ENCODE peak calls at places on chromosomes 7 and 10, in eight cellular contexts. T is endothelial cell of umbilical vein, U is upper lobe of left lung, Z is transverse colon, B is HCT116, P is suprapubic skin, E is prostate gland, R is spleen. O is an unnamed sample. For H3K4me1, the result is how much of the 10 kb centered on the place peaks cover.

GRCh38 chr10:23203369-23204325 is 11.5 kb downstream of the PTF1A start:
- DNase-seq in U (peak), T (no peak), R (no peak), E (no peak), Z (no peak), B (no peak), P (no peak), O (no peak)

GRCh38 chr7:47435889-47436312 is 146.0 kb downstream of the TNS3 start:
- DNase-seq in P (no peak), T (peak), B (peak), R (no peak), E (peak), Z (peak), U (no peak), O (peak)

GRCh38 chr7:151174246-151175046 is 7.0 kb upstream of the GBX1 start:
- DNase-seq in T (peak), E (no peak), U (peak), B (no peak), R (peak), P (no peak), Z (no peak), O (no peak)

GRCh38 chr10:68082815-68083395 is 7.8 kb upstream of the HERC4 start:
- DNase-seq in P (no peak), U (no peak), Z (no peak), R (no peak), E (no peak), T (peak), B (no peak), O (no peak)

GRCh38 chr7:39921505-39922250 is 28.4 kb upstream of the CDK13 start:
- DNase-seq in B (no peak), Z (no peak), E (no peak), U (no peak), R (no peak), P (no peak), T (no peak), O (no peak)

GRCh38 chr7:22860784-22861482 is 38.3 kb upstream of the TOMM7 start:
- DNase-seq in U (no peak), P (no peak), B (no peak), T (peak), Z (no peak), R (no peak), E (no peak), O (no peak)

GRCh38 chr10:9024210-9024609 is 969.7 kb downstream of the GATA3 start:
- DNase-seq in U (no peak), E (no peak), B (no peak), Z (no peak), T (peak), P (no peak), R (no peak), O (no peak)

GRCh38 chr10:62813981-62814380 is 2.2 kb downstream of the EGR2 start:
- DNase-seq in E (no peak), T (no peak), P (no peak), U (no peak), Z (no peak), R (peak), B (no peak), O (no peak)

GRCh38 chr10:2949948-2950354 is 117.4 kb upstream of the PFKP start:
- DNase-seq in R (no peak), Z (no peak), T (no peak), P (no peak), E (no peak), U (no peak), B (no peak), O (no peak)

GRCh38 chr10:117934477-117934876 is 112.3 kb downstream of the RAB11FIP2 start:
- DNase-seq in T (no peak), R (no peak), B (no peak), E (no peak), P (no peak), Z (no peak), U (no peak), O (no peak)

GRCh38 chr7:122672536-122672935 is 26.4 kb downstream of the RNF133 start:
- DNase-seq in T (no peak), R (no peak), P (no peak), B (no peak), E (no peak), U (no peak), Z (no peak), O (no peak)

GRCh38 chr7:139752600-139752999 is 25.2 kb downstream of the HIPK2 start:
- DNase-seq in R (no peak), B (no peak), P (no peak), E (no peak), Z (no peak), T (no peak), U (no peak), O (no peak)

GRCh38 chr10:21329995-21330627 is 195.4 kb downstream of the SKIDA1 start:
- DNase-seq in P (peak), R (no peak), T (peak), U (no peak), B (peak), E (no peak), Z (no peak), O (no peak)

GRCh38 chr7:139127648-139128047 is 18.1 kb upstream of the ZC3HAV1 start:
- DNase-seq in B (no peak), U (no peak), T (peak), Z (no peak), R (no peak), E (no peak), P (no peak), O (no peak)

GRCh38 chr7:98571006-98571405 is 46.1 kb upstream of the NPTX2 start:
- DNase-seq in Z (no peak), T (no peak), B (no peak), U (no peak), P (no peak), R (no peak), E (no peak), O (no peak)

GRCh38 chr7:98569606-98570337 is 47.3 kb upstream of the NPTX2 start:
- DNase-seq in T (no peak), E (no peak), U (no peak), R (peak), Z (peak), P (no peak), B (no peak), O (peak)

GRCh38 chr7:98571986-98572385 is 45.1 kb upstream of the NPTX2 start:
- DNase-seq in E (no peak), Z (no peak), P (no peak), U (no peak), R (no peak), T (no peak), B (no peak), O (no peak)

GRCh38 chr7:98567979-98568378 is 49.1 kb upstream of the NPTX2 start:
- DNase-seq in Z (no peak), U (no peak), T (no peak), P (no peak), E (no peak), R (no peak), B (no peak), O (no peak)

GRCh38 chr7:98568891-98569290 is 48.2 kb upstream of the NPTX2 start:
- DNase-seq in Z (no peak), T (no peak), P (no peak), U (no peak), B (no peak), R (no peak), E (no peak), O (peak)
- TF ChIP-seq POLR2A in Z (no peak), T (no peak), P (no peak), U (no peak), B (no peak), R (no peak), E (no peak), O (no peak)

GRCh38 chr7:116530107-116530820 is 5.4 kb downstream of the CAV1 start:
- DNase-seq in E (no peak), R (no peak), U (no peak), P (no peak), T (no peak), Z (no peak), B (no peak), O (no peak)
- H3K4me1 ChIP-seq in E (under half), R (half or more), U (under half), P (half or more), T (half or more), Z (under half), B (under half), O (under half)

DNA sequence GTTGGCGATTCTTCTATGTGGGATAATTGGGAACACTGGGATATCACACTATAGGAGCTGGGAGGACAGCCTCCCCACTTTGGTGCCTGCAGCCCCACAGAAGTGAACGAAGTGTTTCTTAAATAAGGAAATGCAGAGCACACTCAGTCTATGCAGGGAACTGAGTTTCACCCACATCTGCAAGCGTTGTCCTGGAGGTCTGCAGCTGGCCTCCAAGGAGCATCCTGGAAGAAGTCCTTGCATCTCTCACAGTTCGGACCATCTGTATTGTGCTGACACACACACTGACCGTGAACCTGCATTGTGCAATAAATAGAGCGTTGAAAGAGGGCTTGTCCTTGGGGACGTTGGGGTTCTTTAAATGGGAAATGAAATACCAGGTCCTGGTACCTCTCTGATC is 25.8 kb downstream of the LAMB4 start:
- DNase-seq in Z (no peak), R (no peak), E (no peak), P (no peak), B (no peak), U (no peak), T (no peak), O (no peak)
- TF ChIP-seq POLR2AphosphoS5 in Z (no peak), R (no peak), E (no peak), P (no peak), B (no peak), U (no peak), T (no peak), O (no peak)

DNA sequence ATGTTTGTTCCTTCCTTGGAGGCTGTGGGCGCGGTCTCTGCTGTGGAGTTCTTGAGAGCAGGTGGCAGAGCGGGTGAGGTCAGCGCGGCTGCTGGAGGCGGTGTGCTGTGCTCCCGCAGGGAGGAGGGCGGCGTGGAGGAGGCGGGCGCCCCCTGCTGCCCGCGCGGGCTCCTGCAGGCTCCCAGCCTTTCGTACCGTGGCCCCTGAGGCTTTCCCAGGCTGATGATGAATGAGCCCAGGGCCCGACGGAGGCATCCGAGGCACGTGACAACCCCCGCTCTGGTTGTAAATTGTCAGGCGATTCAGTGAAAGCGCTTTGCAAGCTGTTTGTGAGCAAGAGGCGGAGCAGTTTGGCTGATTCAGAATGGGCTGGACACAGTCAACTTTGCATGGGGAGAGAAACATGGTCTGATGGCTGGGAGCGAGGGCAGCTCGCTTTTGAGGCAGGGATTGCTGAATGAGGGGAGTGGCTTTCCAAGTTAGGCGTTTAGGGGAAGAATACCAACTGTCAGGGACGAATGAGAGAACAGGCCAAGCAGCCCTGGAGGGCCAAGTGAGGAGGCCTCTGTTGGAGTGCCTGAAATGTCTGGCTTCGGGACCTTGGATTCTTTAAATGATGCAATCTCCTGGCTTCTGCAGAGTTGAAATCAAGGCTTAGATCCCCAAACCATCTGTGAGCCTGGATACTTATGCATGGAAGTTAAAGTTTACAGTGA is 46.6 kb downstream of the CDHR3 start:
- DNase-seq in E (peak), B (peak), R (peak), U (peak), Z (peak), P (peak), T (peak), O (peak)
- TF ChIP-seq POLR2A in E (no peak), B (no peak), R (no peak), U (no peak), Z (no peak), P (no peak), T (no peak), O (no peak)

GRCh38 chr7:50662996-50663395 is 97.8 kb upstream of the DDC start:
- DNase-seq in R (no peak), B (no peak), Z (no peak), P (no peak), E (no peak), T (no peak), U (no peak), O (no peak)
- H3K4me1 ChIP-seq in R (half or more), B (under half), Z (under half), P (under half), E (under half), T (under half), U (half or more), O (under half)

GRCh38 chr7:1239455-1240295 is 7.0 kb downstream of the UNCX start:
- DNase-seq in T (no peak), U (no peak), P (no peak), R (no peak), Z (no peak), E (no peak), B (no peak), O (no peak)
- TF ChIP-seq POLR2AphosphoS5 in T (no peak), U (no peak), P (no peak), R (no peak), Z (no peak), E (no peak), B (no peak), O (no peak)

DNA sequence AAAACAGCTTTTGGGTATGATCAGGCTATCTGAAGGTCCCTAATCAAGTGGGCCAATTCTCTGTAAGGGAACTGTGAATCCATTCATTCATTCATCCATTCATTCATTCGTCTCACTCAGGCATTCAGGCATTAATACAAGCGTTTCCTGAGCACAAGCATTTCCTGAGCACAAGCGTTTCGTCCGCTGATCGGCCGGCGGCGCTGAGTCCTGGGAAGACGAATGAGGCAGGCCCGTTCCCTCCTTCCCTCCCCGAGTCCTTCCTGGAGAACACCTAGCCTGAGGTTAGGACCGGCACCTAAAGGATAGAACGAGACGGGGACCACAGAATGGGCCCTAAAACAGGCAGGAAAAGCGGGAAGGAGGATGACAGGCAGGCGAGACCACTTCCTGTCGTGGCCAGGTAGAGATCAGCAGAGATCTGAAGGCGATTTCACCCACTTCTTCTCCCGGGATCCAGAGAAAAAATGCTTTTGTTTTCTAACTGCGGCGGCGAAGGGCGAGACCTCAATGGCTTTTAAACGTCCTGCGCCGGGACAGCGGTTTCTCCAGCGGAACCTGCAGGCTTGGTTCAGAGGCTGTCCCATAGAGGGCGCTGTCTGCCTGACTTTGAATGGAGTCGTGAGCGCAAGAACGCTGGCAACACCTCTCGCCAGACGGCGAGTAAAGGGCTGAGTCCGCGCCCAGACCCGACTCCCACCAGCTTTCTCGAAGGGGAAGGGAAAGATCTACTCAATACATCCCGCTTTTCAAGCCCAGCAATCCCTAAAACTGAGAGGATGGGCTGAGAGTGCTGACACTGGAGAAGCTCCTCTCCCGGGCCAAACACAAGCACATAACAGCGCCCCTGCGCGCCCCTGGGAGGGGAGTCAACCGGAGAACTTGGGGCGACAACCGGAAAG is 2.9 kb upstream of the HMX3 start:
- DNase-seq in E (peak), Z (peak), B (peak), T (peak), U (peak), R (peak), P (peak), O (peak)
- TF ChIP-seq POLR2A in E (no peak), Z (no peak), B (no peak), T (no peak), U (no peak), R (no peak), P (no peak), O (no peak)

DNA sequence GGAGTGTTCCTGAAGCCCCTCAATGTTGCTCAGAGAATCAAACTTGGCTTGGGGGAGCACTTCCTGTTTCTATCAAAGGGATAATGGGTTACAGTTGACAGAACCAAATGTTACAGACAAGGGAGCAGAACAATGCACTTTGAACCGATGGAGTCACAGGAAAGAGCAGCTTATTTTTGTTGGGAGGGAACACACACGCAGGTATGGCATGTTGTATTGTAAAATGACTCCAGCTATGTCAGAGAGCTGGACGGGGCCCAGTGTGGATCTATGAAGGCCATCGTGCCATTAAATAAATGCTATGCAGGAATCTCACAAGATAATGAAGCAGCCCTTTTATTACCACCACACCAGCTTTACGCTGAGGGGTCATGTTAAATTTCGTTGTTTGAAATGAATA is 35.1 kb downstream of the RHOBTB1 start:
- DNase-seq in U (no peak), T (no peak), R (no peak), Z (no peak), E (no peak), P (no peak), B (no peak), O (no peak)
- H3K4me1 ChIP-seq in U (under half), T (under half), R (under half), Z (under half), E (under half), P (under half), B (under half), O (half or more)

DNA sequence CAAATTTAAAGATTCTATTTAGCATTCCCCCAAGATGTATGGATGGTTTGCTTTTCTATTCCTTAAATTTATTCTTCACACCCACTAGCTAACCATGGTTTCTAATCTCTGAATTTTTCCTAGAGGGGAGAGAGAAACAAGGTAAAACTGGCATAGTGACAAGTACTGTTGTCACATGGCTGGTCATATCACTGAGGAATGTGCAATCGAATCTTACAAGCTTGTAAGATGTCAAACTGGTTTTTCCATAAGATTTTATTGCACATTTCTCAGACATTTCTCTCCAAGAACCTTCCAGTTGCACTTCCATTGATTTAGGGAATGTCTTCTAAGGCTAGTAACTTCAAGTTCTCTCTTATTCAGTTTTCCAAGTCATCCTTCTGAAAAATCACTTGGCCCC is 89.8 kb downstream of the MBL2 start:
- DNase-seq in B (no peak), P (no peak), Z (no peak), R (no peak), U (no peak), T (no peak), E (peak), O (no peak)
- TF ChIP-seq POLR2AphosphoS5 in B (no peak), P (no peak), Z (no peak), R (no peak), U (no peak), T (no peak), E (peak), O (no peak)

O was measured in sigmoid colon.